ENCODE peak calls at places on chromosomes 6 and 20, in nine cellular contexts. R is effector memory CD8-positive, alpha-beta T cell; P is fibroblast of villous mesenchyme; W is activated naive CD8-positive, alpha-beta T cell treated with anti-CD3 and anti-CD28 coated beads, Interleukin-2, amount 50 U/mL, for 24 hours; J is iris pigment epithelial cell; X is GM10248; M is stimulated activated CD8-positive, alpha-beta memory T cell treated with anti-CD3 and anti-CD28 coated beads, Interleukin-7, amount 100 ng/mL, for 24 hours; O is activated CD4-positive, alpha-beta T cell treated with anti-CD3 and anti-CD28 coated beads, Interleukin-2, amount 50 U/mL, for 1 hour; G is nucleus accumbens. Z is an unnamed sample.

GRCh38 chr20:5448449-5449118 is 131.8 kb upstream of the PROKR2 start:
- DNase-seq in O (peak; percentile 42), M (peak; percentile 30), X (peak; percentile 62), J (peak; percentile 23), G (peak; percentile 2), W (peak; percentile 59), R (peak; percentile 57), P (peak; percentile 34), Z (peak; percentile 56)

GRCh38 chr20:52075400-52075799 is 116.2 kb downstream of the ZFP64 start:
- DNase-seq in G (no peak), J (no peak), W (no peak), M (no peak), O (no peak), P (no peak), R (no peak), X (no peak), Z (no peak)

GRCh38 chr6:39172377-39172757 is 56.9 kb downstream of the KCNK5 start:
- DNase-seq in W (no peak), O (no peak), G (no peak), M (no peak), X (no peak), J (no peak), P (no peak), R (no peak), Z (no peak)

GRCh38 chr6:132730560-132730959 is 16.7 kb upstream of the VNN1 start:
- DNase-seq in P (peak; percentile 82), W (no peak), M (no peak), R (no peak), O (no peak), X (no peak), G (no peak), J (peak; percentile 79), Z (no peak)

GRCh38 chr20:52864895-52865590 is 107.1 kb upstream of the TSHZ2 start:
- DNase-seq in M (no peak), J (no peak), P (no peak), W (no peak), G (no peak), X (no peak), R (no peak), O (no peak), Z (no peak)

GRCh38 chr20:22402990-22403859 is 181.1 kb downstream of the FOXA2 start:
- DNase-seq in M (no peak), G (no peak), J (no peak), O (no peak), P (no peak), R (no peak), W (no peak), X (no peak), Z (no peak)

GRCh38 chr6:37182736-37183590 is 13.0 kb downstream of the PIM1 start:
- DNase-seq in M (no peak), G (no peak), O (peak; percentile 36), W (peak; percentile 60), R (peak; percentile 56), X (peak; percentile 52), J (no peak), P (no peak), Z (no peak)

GRCh38 chr6:164063346-164063745 is 648.8 kb downstream of the QKI start:
- DNase-seq in W (no peak), M (no peak), P (no peak), X (no peak), O (no peak), G (no peak), R (no peak), J (no peak), Z (no peak)

GRCh38 chr6:81901589-81901988 is 149.1 kb upstream of the TENT5A start:
- DNase-seq in P (no peak), M (no peak), W (no peak), X (no peak), O (no peak), R (no peak), J (no peak), G (no peak), Z (no peak)

GRCh38 chr20:19802492-19803158 is 44.6 kb downstream of the RIN2 start:
- DNase-seq in O (no peak), P (no peak), J (no peak), G (no peak), R (no peak), X (no peak), M (no peak), W (no peak), Z (peak; percentile 67)

GRCh38 chr6:2990179-2990931 is 9.3 kb upstream of the NQO2 start:
- DNase-seq in W (peak; percentile 20), R (peak; percentile 14), O (no peak), J (peak; percentile 37), X (no peak), M (no peak), P (peak; percentile 75), G (peak; percentile 19), Z (no peak)

GRCh38 chr6:121465101-121465500 is 29.7 kb downstream of the GJA1 start:
- DNase-seq in R (no peak), M (no peak), J (no peak), P (no peak), X (no peak), O (no peak), W (no peak), G (no peak), Z (no peak)

GRCh38 chr6:132695773-132696172 is 18.1 kb downstream of the VNN1 start:
- DNase-seq in P (no peak), M (no peak), X (no peak), J (peak; percentile 31), G (no peak), R (no peak), W (no peak), O (no peak), Z (no peak)

GRCh38 chr6:169986171-169986847 is 234.9 kb downstream of the ERMARD start:
- DNase-seq in R (no peak), O (no peak), P (no peak), W (no peak), X (no peak), J (no peak), M (no peak), G (no peak), Z (no peak)

GRCh38 chr6:80771941-80772340 is 665.5 kb downstream of the BCKDHB start:
- DNase-seq in J (peak; percentile 24), R (no peak), M (no peak), X (no peak), G (no peak), P (peak; percentile 23), W (no peak), O (no peak), Z (no peak)

GRCh38 chr6:109327959-109328358 is 54.3 kb downstream of the CD164 start:
- DNase-seq in W (no peak), M (no peak), P (no peak), G (no peak), J (no peak), O (no peak), R (no peak), X (no peak), Z (no peak)

GRCh38 chr6:157410088-157410487 is 29.1 kb downstream of the ZDHHC14 start:
- DNase-seq in O (no peak), J (peak; percentile 34), P (peak; percentile 14), G (no peak), X (no peak), M (no peak), W (no peak), R (no peak), Z (no peak)

GRCh38 chr6:70985151-70985550 is 28.3 kb upstream of the B3GAT2 start:
- DNase-seq in M (no peak), W (no peak), O (no peak), X (no peak), G (no peak), R (no peak), P (no peak), J (no peak), Z (no peak)

GRCh38 chr6:79599725-79600259 is 31.3 kb upstream of the SH3BGRL2 start:
- DNase-seq in R (no peak), J (no peak), G (no peak), X (no peak), P (no peak), M (no peak), O (no peak), W (no peak), Z (no peak)

GRCh38 chr6:44561062-44561591 is 173.6 kb downstream of the CDC5L start:
- DNase-seq in G (no peak), O (no peak), M (no peak), R (no peak), W (no peak), X (peak; percentile 35), P (no peak), J (no peak), Z (no peak)

GRCh38 chr20:58228484-58229197 is at the start of gene ANKRD60:
- DNase-seq in G (no peak), P (peak; percentile 68), X (peak; percentile 44), M (no peak), W (peak; percentile 57), O (peak; percentile 64), J (peak; percentile 58), R (peak; percentile 43), Z (no peak)

GRCh38 chr20:34129518-34130162 is 17.6 kb upstream of the EIF2S2 start:
- DNase-seq in X (peak; percentile 76), O (peak; percentile 34), J (peak; percentile 69), W (peak; percentile 50), P (peak; percentile 80), R (peak; percentile 69), M (no peak), G (peak; percentile 17), Z (peak; percentile 70)

GRCh38 chr6:166484863-166485262 is 101.6 kb downstream of the RAMACL start:
- DNase-seq in W (no peak), P (no peak), J (no peak), M (no peak), G (peak; percentile 80), R (no peak), X (no peak), O (no peak), Z (no peak)

GRCh38 chr20:22430154-22430745 is 154.1 kb downstream of the FOXA2 start:
- DNase-seq in J (no peak), M (no peak), R (no peak), G (no peak), W (no peak), O (no peak), P (no peak), X (no peak), Z (no peak)

GRCh38 chr6:112562348-112563220 is 215.5 kb downstream of the RFPL4B start:
- DNase-seq in W (no peak), M (no peak), P (peak; percentile 61), G (peak; percentile 23), O (no peak), X (no peak), R (no peak), J (peak; percentile 67), Z (no peak)

GRCh38 chr20:61349447-61350165 is 97.5 kb downstream of the CDH4 start:
- DNase-seq in M (no peak), G (no peak), O (no peak), P (no peak), X (no peak), J (no peak), R (no peak), W (no peak), Z (no peak)

GRCh38 chr6:136751991-136752390 is 40.3 kb downstream of the MAP3K5 start:
- DNase-seq in R (no peak), M (no peak), P (no peak), J (no peak), G (no peak), X (no peak), W (no peak), O (no peak), Z (no peak)

GRCh38 chr6:20584100-20584731 is 50.0 kb downstream of the CDKAL1 start:
- DNase-seq in O (no peak), J (no peak), G (no peak), X (no peak), M (no peak), R (no peak), W (no peak), P (no peak), Z (no peak)

GRCh38 chr6:82646231-82646615 is 282.6 kb downstream of the TPBG start:
- DNase-seq in G (no peak), O (no peak), W (no peak), J (no peak), P (no peak), R (no peak), M (no peak), X (no peak), Z (no peak)

GRCh38 chr20:31721408-31722332 is 998 bp downstream of the BCL2L1 start:
- DNase-seq in W (peak; percentile 44), R (no peak), M (no peak), P (no peak), X (no peak), G (no peak), O (no peak), J (no peak), Z (no peak)

GRCh38 chr20:51156796-51157119 is 133.9 kb upstream of the KCNG1 start:
- DNase-seq in J (no peak), R (no peak), M (no peak), P (no peak), O (no peak), X (no peak), W (no peak), G (no peak), Z (no peak)